ENCODE peak calls at places on chromosomes 11 and 22, in seven cellular contexts. B is prostate gland, X is RWPE2, W is pancreas, M is GM23248, P is fibroblast of pulmonary artery, A is adrenal gland. Z is an unnamed sample.

GRCh38 chr11:8408151-8408930 is 144.7 kb upstream of the LMO1 start:
- DNase-seq in B (no peak), X (no peak), W (no peak), M (no peak), P (no peak), A (no peak), Z (no peak)

GRCh38 chr11:2205214-2205770 is 33.7 kb upstream of the TH start:
- DNase-seq in B (no peak), X (peak), W (no peak), M (no peak), P (no peak), A (no peak), Z (peak)

GRCh38 chr11:121366970-121367369 is 74.4 kb downstream of the SC5D start:
- DNase-seq in B (no peak), X (no peak), W (no peak), M (no peak), P (no peak), A (no peak), Z (no peak)

GRCh38 chr11:86740628-86741488 is 59.5 kb upstream of the PRSS23 start:
- DNase-seq in B (peak), X (peak), W (peak), M (peak), P (peak), A (peak), Z (peak)

GRCh38 chr11:7021318-7021717 is 1.0 kb downstream of the NLRP14 start:
- DNase-seq in B (no peak), X (no peak), W (no peak), M (no peak), P (no peak), A (no peak), Z (no peak)

GRCh38 chr11:6022954-6023353 is 7.6 kb downstream of the OR56A1 start:
- DNase-seq in B (peak), X (no peak), W (no peak), M (peak), P (peak), A (no peak), Z (no peak)

GRCh38 chr22:21446827-21447690 is 20.1 kb upstream of the TMEM191C start:
- DNase-seq in B (peak), X (peak), W (peak), M (no peak), P (no peak), A (peak), Z (no peak)

GRCh38 chr11:72716291-72716690 is 35.9 kb downstream of the ARAP1 start:
- DNase-seq in B (no peak), X (no peak), W (peak), M (no peak), P (peak), A (peak), Z (peak)

GRCh38 chr22:41177626-41178424 is 27.3 kb upstream of the L3MBTL2 start:
- DNase-seq in B (no peak), X (no peak), W (no peak), M (no peak), P (no peak), A (no peak), Z (no peak)

GRCh38 chr11:9607511-9607899 is 34.0 kb downstream of the WEE1 start:
- DNase-seq in B (no peak), X (no peak), W (no peak), M (no peak), P (no peak), A (no peak), Z (no peak)

GRCh38 chr11:72617080-72617744 is 57.0 kb downstream of the PDE2A start:
- DNase-seq in B (no peak), X (no peak), W (no peak), M (peak), P (peak), A (peak), Z (peak)

GRCh38 chr11:86355256-86355655 is 19.4 kb upstream of the CCDC81 start:
- DNase-seq in B (no peak), X (no peak), W (no peak), M (no peak), P (no peak), A (no peak), Z (no peak)

GRCh38 chr11:117409511-117409910 is 81.9 kb downstream of the CEP164 start:
- DNase-seq in B (no peak), X (no peak), W (no peak), M (no peak), P (no peak), A (no peak), Z (no peak)

GRCh38 chr11:83680351-83680750 is 394.2 kb upstream of the CCDC90B start:
- DNase-seq in B (no peak), X (no peak), W (no peak), M (no peak), P (no peak), A (no peak), Z (no peak)

GRCh38 chr11:108016647-108017046 is 7.9 kb downstream of the CUL5 start:
- DNase-seq in B (no peak), X (no peak), W (no peak), M (no peak), P (no peak), A (no peak), Z (no peak)

GRCh38 chr22:35435201-35435712 is 35.3 kb downstream of the MCM5 start:
- DNase-seq in B (no peak), X (no peak), W (no peak), M (peak), P (no peak), A (no peak), Z (no peak)

GRCh38 chr11:129141748-129142475 is 50.2 kb downstream of the ARHGAP32 start:
- DNase-seq in B (no peak), X (no peak), W (no peak), M (peak), P (peak), A (no peak), Z (no peak)

GRCh38 chr11:4713241-4713640 is 8.7 kb downstream of the MMP26 start:
- DNase-seq in B (peak), X (no peak), W (no peak), M (peak), P (no peak), A (no peak), Z (no peak)

GRCh38 chr11:128174465-128175101 is 412.8 kb downstream of the ETS1 start:
- DNase-seq in B (no peak), X (no peak), W (no peak), M (peak), P (peak), A (no peak), Z (no peak)

GRCh38 chr11:102868359-102868758 is 6.4 kb downstream of the MMP12 start:
- DNase-seq in B (no peak), X (no peak), W (no peak), M (peak), P (peak), A (no peak), Z (no peak)

GRCh38 chr11:124839051-124839971 is 25.9 kb upstream of the ROBO3 start:
- DNase-seq in B (no peak), X (no peak), W (no peak), M (peak), P (peak), A (no peak), Z (no peak)

GRCh38 chr11:124841765-124842700 is 23.2 kb upstream of the ROBO3 start:
- DNase-seq in B (no peak), X (no peak), W (no peak), M (no peak), P (no peak), A (no peak), Z (no peak)

GRCh38 chr11:124840666-124841065 is 24.6 kb upstream of the ROBO3 start:
- DNase-seq in B (no peak), X (no peak), W (no peak), M (no peak), P (no peak), A (no peak), Z (no peak)

GRCh38 chr11:124841186-124841585 is 24.0 kb upstream of the ROBO3 start:
- DNase-seq in B (no peak), X (no peak), W (no peak), M (peak), P (no peak), A (no peak), Z (no peak)

GRCh38 chr11:124839972-124840621 is 25.1 kb upstream of the ROBO3 start:
- DNase-seq in B (no peak), X (no peak), W (no peak), M (no peak), P (no peak), A (no peak), Z (no peak)
- H3K4me3 ChIP-seq in B (peak), X (no peak), W (no peak), M (peak), P (peak), A (no peak), Z (peak)

DNA sequence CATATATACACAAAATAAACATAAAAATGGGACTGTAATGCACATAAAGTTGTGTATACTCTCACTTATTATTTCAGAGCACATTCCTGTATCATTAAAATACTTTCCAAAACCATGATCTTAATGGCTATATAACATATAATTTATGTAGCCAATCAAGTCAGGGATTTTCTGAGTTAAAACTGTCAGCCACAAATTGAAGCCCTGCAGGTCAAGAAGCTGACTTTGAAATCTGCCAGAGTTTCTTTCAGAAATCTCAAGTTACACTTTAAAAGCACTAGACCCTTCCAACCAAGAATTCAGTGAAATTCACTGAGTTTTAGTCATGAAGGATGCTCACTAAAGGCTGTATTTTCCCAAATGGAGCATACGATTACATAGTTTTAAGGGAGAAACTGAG is 47.6 kb downstream of the PHF21A start:
- DNase-seq in B (no peak), X (no peak), W (no peak), M (no peak), P (no peak), A (no peak), Z (no peak)
- H3K4me3 ChIP-seq in B (no peak), X (no peak), W (no peak), M (no peak), P (no peak), A (no peak), Z (no peak)

DNA sequence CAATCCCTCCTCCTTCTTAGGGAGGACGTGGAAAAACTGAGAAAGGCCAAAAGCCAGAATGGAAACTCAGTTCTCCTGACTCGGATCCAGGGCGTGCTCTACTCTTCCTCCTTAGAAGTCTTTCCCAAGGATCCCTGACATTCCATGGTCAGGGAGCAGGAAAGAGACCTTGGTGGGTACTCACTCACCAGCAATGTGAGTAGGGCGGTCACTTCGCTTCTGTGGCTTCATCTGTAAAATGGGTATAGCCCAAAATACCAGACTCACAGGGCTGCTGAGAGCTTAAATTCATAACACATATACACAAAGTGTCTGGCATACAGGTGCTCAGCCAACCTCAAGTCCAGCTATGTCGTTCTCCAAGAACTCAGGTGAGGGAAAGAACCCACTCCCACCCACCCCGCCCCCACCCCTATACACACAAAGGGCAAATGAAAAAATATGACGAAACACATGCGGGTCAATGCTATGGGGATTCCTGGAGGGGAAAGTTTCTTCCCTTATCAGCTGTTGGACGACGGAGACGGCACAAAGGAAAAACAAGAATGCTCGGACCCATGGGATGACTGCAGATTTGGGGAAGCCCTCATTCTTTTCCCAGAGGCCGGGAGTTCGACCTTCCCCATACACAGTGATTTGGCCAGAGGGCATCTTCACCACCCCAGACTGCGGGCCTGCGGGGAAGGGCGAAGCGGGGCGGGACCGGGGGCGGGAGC is 471 bp upstream of the KCTD17 start:
- DNase-seq in B (no peak), X (no peak), W (no peak), M (no peak), P (no peak), A (no peak), Z (no peak)
- H3K4me3 ChIP-seq in B (peak), X (peak), W (peak), M (peak), P (peak), A (peak), Z (peak)

GRCh38 chr11:47259178-47259977 is 1.6 kb downstream of the NR1H3 start:
- DNase-seq in B (peak), X (no peak), W (no peak), M (peak), P (peak), A (no peak), Z (peak)
- H3K4me3 ChIP-seq in B (no peak), X (no peak), W (no peak), M (no peak), P (no peak), A (no peak), Z (no peak)